ENCODE peak calls at places on chromosomes 12 and 14, in ten cellular contexts. One of them, this sample, is unnamed. For H3K4me1, the result is how much of the 10 kb centered on the place peaks cover.

GRCh38 chr12:16135323-16135722 is 142.2 kb downstream of the SLC15A5 start:
- DNase-seq in A549: no peak
- DNase-seq in IMR-90: no peak
- DNase-seq in CD8-positive, alpha-beta memory T cell: no peak
- DNase-seq in heart left ventricle: no peak
- DNase-seq in small intestine: no peak
- DNase-seq in GM23248: no peak
- DNase-seq in H1: no peak
- DNase-seq in right lobe of liver: no peak
- DNase-seq in PC-9: no peak
- DNase-seq in this sample: no peak

GRCh38 chr12:92596388-92596787 is 106.4 kb upstream of the PLEKHG7 start:
- DNase-seq in A549: peak
- DNase-seq in IMR-90: peak
- DNase-seq in CD8-positive, alpha-beta memory T cell: no peak
- DNase-seq in heart left ventricle: no peak
- DNase-seq in small intestine: no peak
- DNase-seq in GM23248: peak
- DNase-seq in H1: no peak
- DNase-seq in right lobe of liver: no peak
- DNase-seq in PC-9: no peak
- DNase-seq in this sample: no peak

GRCh38 chr12:82663893-82664292 is 22.8 kb upstream of the TMTC2 start:
- DNase-seq in A549: no peak
- DNase-seq in IMR-90: no peak
- DNase-seq in CD8-positive, alpha-beta memory T cell: no peak
- DNase-seq in heart left ventricle: no peak
- DNase-seq in small intestine: no peak
- DNase-seq in GM23248: no peak
- DNase-seq in H1: no peak
- DNase-seq in right lobe of liver: no peak
- DNase-seq in PC-9: no peak
- DNase-seq in this sample: no peak

GRCh38 chr14:67551940-67552339 is 18.9 kb downstream of the PLEKHH1 start:
- DNase-seq in A549: no peak
- DNase-seq in IMR-90: no peak
- DNase-seq in CD8-positive, alpha-beta memory T cell: no peak
- DNase-seq in heart left ventricle: no peak
- DNase-seq in small intestine: no peak
- DNase-seq in GM23248: no peak
- DNase-seq in H1: no peak
- DNase-seq in right lobe of liver: no peak
- DNase-seq in PC-9: no peak
- DNase-seq in this sample: no peak

GRCh38 chr14:22230517-22230916 is 358.5 kb downstream of the DAD1 start:
- DNase-seq in A549: no peak
- DNase-seq in IMR-90: no peak
- DNase-seq in CD8-positive, alpha-beta memory T cell: no peak
- DNase-seq in heart left ventricle: no peak
- DNase-seq in small intestine: no peak
- DNase-seq in GM23248: no peak
- DNase-seq in H1: no peak
- DNase-seq in right lobe of liver: no peak
- DNase-seq in PC-9: no peak
- DNase-seq in this sample: no peak

GRCh38 chr14:99674064-99674650 is 9.9 kb upstream of the CYP46A1 start:
- DNase-seq in A549: no peak
- DNase-seq in IMR-90: no peak
- DNase-seq in CD8-positive, alpha-beta memory T cell: no peak
- DNase-seq in heart left ventricle: no peak
- DNase-seq in small intestine: no peak
- DNase-seq in GM23248: no peak
- DNase-seq in H1: no peak
- DNase-seq in right lobe of liver: no peak
- DNase-seq in PC-9: no peak
- DNase-seq in this sample: no peak

GRCh38 chr12:6963016-6963731 is 7.3 kb downstream of the PHB2 start:
- DNase-seq in A549: no peak
- DNase-seq in IMR-90: no peak
- DNase-seq in CD8-positive, alpha-beta memory T cell: no peak
- DNase-seq in heart left ventricle: peak
- DNase-seq in small intestine: peak
- DNase-seq in GM23248: no peak
- DNase-seq in H1: peak
- DNase-seq in right lobe of liver: peak
- DNase-seq in PC-9: peak
- DNase-seq in this sample: peak

GRCh38 chr12:108441549-108441948 is 73.5 kb upstream of the FICD start:
- DNase-seq in A549: no peak
- DNase-seq in IMR-90: no peak
- DNase-seq in CD8-positive, alpha-beta memory T cell: no peak
- DNase-seq in heart left ventricle: no peak
- DNase-seq in small intestine: no peak
- DNase-seq in GM23248: no peak
- DNase-seq in H1: no peak
- DNase-seq in right lobe of liver: no peak
- DNase-seq in PC-9: no peak
- DNase-seq in this sample: no peak

GRCh38 chr14:83347874-83348273 is 1814.2 kb upstream of the SEL1L start:
- DNase-seq in A549: no peak
- DNase-seq in IMR-90: peak
- DNase-seq in CD8-positive, alpha-beta memory T cell: no peak
- DNase-seq in heart left ventricle: no peak
- DNase-seq in small intestine: no peak
- DNase-seq in GM23248: no peak
- DNase-seq in H1: no peak
- DNase-seq in right lobe of liver: no peak
- DNase-seq in PC-9: no peak
- DNase-seq in this sample: no peak

GRCh38 chr12:16531623-16532022 is 74.3 kb downstream of the LMO3 start:
- DNase-seq in A549: no peak
- DNase-seq in IMR-90: no peak
- DNase-seq in CD8-positive, alpha-beta memory T cell: no peak
- DNase-seq in heart left ventricle: no peak
- DNase-seq in small intestine: peak
- DNase-seq in GM23248: no peak
- DNase-seq in H1: no peak
- DNase-seq in right lobe of liver: no peak
- DNase-seq in PC-9: no peak
- DNase-seq in this sample: no peak

GRCh38 chr14:21069388-21070082 is 569 bp upstream of the ARHGEF40 start:
- DNase-seq in A549: no peak
- DNase-seq in IMR-90: peak
- DNase-seq in CD8-positive, alpha-beta memory T cell: no peak
- DNase-seq in heart left ventricle: peak
- DNase-seq in small intestine: no peak
- DNase-seq in GM23248: peak
- DNase-seq in H1: peak
- DNase-seq in right lobe of liver: no peak
- DNase-seq in PC-9: no peak
- DNase-seq in this sample: peak
- H3K4me1 ChIP-seq in A549: under half
- H3K4me1 ChIP-seq in IMR-90: under half
- H3K4me1 ChIP-seq in CD8-positive, alpha-beta memory T cell: under half
- H3K4me1 ChIP-seq in heart left ventricle: under half
- H3K4me1 ChIP-seq in small intestine: under half
- H3K4me1 ChIP-seq in GM23248: under half
- H3K4me1 ChIP-seq in H1: under half
- H3K4me1 ChIP-seq in right lobe of liver: under half
- H3K4me1 ChIP-seq in PC-9: under half
- H3K4me1 ChIP-seq in this sample: under half

DNA sequence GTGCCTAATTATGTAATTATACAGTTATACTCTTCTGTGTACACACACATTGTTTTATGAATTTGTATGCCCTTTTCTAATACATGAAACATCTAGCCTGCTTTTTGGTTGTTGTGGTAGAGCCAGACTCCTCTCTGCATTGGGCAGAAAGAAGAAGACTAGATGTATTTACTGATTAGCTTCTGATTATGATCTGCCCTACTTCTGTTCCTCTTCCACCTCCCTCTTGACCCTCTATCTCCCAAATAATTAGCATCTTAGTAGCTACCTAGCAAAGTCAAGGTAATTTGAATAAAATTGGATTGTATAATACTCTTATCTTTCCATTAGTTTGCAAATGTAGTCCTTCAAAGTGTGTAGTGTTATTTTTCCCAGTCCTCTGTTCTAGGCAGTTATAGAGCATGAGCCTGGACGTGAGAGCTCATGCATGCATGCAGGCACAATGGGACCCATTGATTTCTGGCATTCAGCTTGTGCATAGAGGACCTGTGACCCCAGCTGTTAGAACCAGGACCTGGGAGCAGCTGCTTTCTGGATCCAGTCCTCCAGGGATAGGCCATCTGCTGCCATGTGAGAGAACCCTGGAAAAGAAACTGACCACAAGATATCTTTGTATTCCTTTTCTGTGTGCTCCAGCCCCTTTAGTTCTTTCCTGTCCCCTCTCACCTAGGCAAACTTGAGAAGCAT is 76.7 kb downstream of the SUSD6 start:
- DNase-seq in A549: no peak
- DNase-seq in IMR-90: no peak
- DNase-seq in CD8-positive, alpha-beta memory T cell: no peak
- DNase-seq in heart left ventricle: no peak
- DNase-seq in small intestine: no peak
- DNase-seq in GM23248: no peak
- DNase-seq in H1: no peak
- DNase-seq in right lobe of liver: no peak
- DNase-seq in PC-9: no peak
- DNase-seq in this sample: no peak
- H3K4me1 ChIP-seq in A549: under half
- H3K4me1 ChIP-seq in IMR-90: under half
- H3K4me1 ChIP-seq in CD8-positive, alpha-beta memory T cell: under half
- H3K4me1 ChIP-seq in heart left ventricle: half or more
- H3K4me1 ChIP-seq in small intestine: under half
- H3K4me1 ChIP-seq in GM23248: under half
- H3K4me1 ChIP-seq in H1: under half
- H3K4me1 ChIP-seq in right lobe of liver: under half
- H3K4me1 ChIP-seq in PC-9: under half
- H3K4me1 ChIP-seq in this sample: under half

DNA sequence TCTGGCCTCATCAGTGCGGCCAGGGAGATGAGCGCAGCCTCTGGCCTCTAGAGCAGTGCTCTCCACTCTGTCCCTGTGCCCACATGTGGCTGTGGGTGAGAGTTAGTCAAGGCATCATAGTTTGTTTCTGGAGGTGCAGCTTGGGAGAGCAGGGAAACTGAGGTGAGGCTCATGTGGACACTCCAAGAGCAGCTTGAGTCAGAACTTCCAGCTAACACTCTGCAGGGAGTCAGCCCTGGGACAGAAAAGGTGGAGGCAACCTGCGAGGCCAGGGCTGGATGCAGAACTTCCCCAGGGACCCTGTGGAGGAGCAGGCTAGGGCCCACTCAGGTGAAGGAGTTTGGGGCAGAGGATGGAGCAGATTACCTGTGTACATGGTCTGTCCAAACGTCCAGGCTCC is 10.8 kb downstream of the ISCA2 start:
- DNase-seq in A549: no peak
- DNase-seq in IMR-90: no peak
- DNase-seq in CD8-positive, alpha-beta memory T cell: no peak
- DNase-seq in heart left ventricle: no peak
- DNase-seq in small intestine: no peak
- DNase-seq in GM23248: no peak
- DNase-seq in H1: no peak
- DNase-seq in right lobe of liver: no peak
- DNase-seq in PC-9: no peak
- DNase-seq in this sample: no peak
- H3K4me1 ChIP-seq in A549: under half
- H3K4me1 ChIP-seq in IMR-90: under half
- H3K4me1 ChIP-seq in CD8-positive, alpha-beta memory T cell: under half
- H3K4me1 ChIP-seq in heart left ventricle: under half
- H3K4me1 ChIP-seq in small intestine: under half
- H3K4me1 ChIP-seq in GM23248: under half
- H3K4me1 ChIP-seq in H1: under half
- H3K4me1 ChIP-seq in right lobe of liver: under half
- H3K4me1 ChIP-seq in PC-9: under half
- H3K4me1 ChIP-seq in this sample: under half

GRCh38 chr14:93960108-93960475 is 16.3 kb downstream of the ASB2 start:
- DNase-seq in A549: no peak
- DNase-seq in IMR-90: peak
- DNase-seq in CD8-positive, alpha-beta memory T cell: no peak
- DNase-seq in heart left ventricle: no peak
- DNase-seq in small intestine: no peak
- DNase-seq in GM23248: peak
- DNase-seq in H1: no peak
- DNase-seq in right lobe of liver: no peak
- DNase-seq in PC-9: peak
- DNase-seq in this sample: no peak

GRCh38 chr14:93959239-93960107 is 16.9 kb downstream of the ASB2 start:
- DNase-seq in A549: peak
- DNase-seq in IMR-90: peak
- DNase-seq in CD8-positive, alpha-beta memory T cell: peak
- DNase-seq in heart left ventricle: peak
- DNase-seq in small intestine: peak
- DNase-seq in GM23248: peak
- DNase-seq in H1: no peak
- DNase-seq in right lobe of liver: no peak
- DNase-seq in PC-9: peak
- DNase-seq in this sample: peak

GRCh38 chr14:93957751-93958566 is 18.4 kb downstream of the ASB2 start:
- DNase-seq in A549: no peak
- DNase-seq in IMR-90: no peak
- DNase-seq in CD8-positive, alpha-beta memory T cell: no peak
- DNase-seq in heart left ventricle: no peak
- DNase-seq in small intestine: no peak
- DNase-seq in GM23248: no peak
- DNase-seq in H1: no peak
- DNase-seq in right lobe of liver: peak
- DNase-seq in PC-9: no peak
- DNase-seq in this sample: no peak

GRCh38 chr14:93957333-93957710 is 19.0 kb downstream of the ASB2 start:
- DNase-seq in A549: no peak
- DNase-seq in IMR-90: no peak
- DNase-seq in CD8-positive, alpha-beta memory T cell: no peak
- DNase-seq in heart left ventricle: no peak
- DNase-seq in small intestine: no peak
- DNase-seq in GM23248: no peak
- DNase-seq in H1: no peak
- DNase-seq in right lobe of liver: no peak
- DNase-seq in PC-9: no peak
- DNase-seq in this sample: no peak

DNA sequence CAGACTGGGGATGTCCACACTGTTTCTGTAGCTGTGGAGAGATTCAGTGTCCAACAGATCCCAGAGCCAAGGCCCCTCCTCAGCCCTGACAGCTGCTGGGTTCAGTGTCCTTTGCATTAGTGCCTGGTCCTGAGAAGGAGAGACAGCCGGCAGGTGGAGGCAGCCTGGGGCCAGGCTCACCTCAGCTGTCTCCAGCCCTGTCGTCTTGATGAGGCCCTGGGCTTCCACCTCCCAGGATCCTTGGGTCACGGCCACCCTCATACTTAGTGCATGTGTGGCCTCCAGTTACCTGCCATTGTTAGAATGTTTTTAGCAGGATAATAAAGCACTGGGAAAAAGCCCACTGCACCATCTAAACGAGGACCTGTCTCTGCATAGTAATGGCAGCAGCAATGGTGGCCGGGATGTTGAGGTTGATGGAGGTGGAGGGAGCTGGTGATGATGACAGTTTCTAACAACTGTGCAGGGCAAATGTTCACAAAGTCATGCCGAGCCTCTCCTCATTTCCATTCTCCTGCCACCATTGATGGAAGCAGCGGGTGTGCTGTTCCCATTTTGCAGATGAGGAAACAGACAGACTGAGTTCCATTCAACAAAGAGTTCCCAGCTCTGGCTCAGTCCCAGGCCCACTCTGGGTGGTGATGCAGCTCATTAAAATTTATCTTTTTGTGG is 17.7 kb downstream of the ASB2 start:
- DNase-seq in A549: no peak
- DNase-seq in IMR-90: no peak
- DNase-seq in CD8-positive, alpha-beta memory T cell: no peak
- DNase-seq in heart left ventricle: no peak
- DNase-seq in small intestine: no peak
- DNase-seq in GM23248: no peak
- DNase-seq in H1: no peak
- DNase-seq in right lobe of liver: no peak
- DNase-seq in PC-9: no peak
- DNase-seq in this sample: no peak
- H3K4me1 ChIP-seq in A549: under half
- H3K4me1 ChIP-seq in IMR-90: under half
- H3K4me1 ChIP-seq in CD8-positive, alpha-beta memory T cell: half or more
- H3K4me1 ChIP-seq in heart left ventricle: under half
- H3K4me1 ChIP-seq in small intestine: under half
- H3K4me1 ChIP-seq in GM23248: under half
- H3K4me1 ChIP-seq in H1: under half
- H3K4me1 ChIP-seq in right lobe of liver: under half
- H3K4me1 ChIP-seq in PC-9: under half
- H3K4me1 ChIP-seq in this sample: under half

This sample was measured in left lung.